ENCODE peak calls at places on chromosomes 12 and 14, in eight cellular contexts. C is testis, K is HepG2, D is A549, Y is body of pancreas, H is heart left ventricle, X is uterus, L is GM12878. O is an unnamed sample. For H3K4me1, the result is how much of the 10 kb centered on the place peaks cover.

GRCh38 chr14:23610090-23610814 is 25.9 kb upstream of the DHRS2 start:
- DNase-seq in C (no peak), K (peak), D (no peak), Y (no peak), H (no peak), X (no peak), L (no peak), O (no peak)

GRCh38 chr14:105258846-105259245 is 10.5 kb downstream of the BTBD6 start:
- DNase-seq in C (no peak), K (no peak), D (peak), Y (peak), H (no peak), X (no peak), L (no peak), O (no peak)

GRCh38 chr12:67747869-67748760 is 99.6 kb downstream of the DYRK2 start:
- DNase-seq in C (no peak), K (peak), D (peak), Y (peak), H (no peak), X (no peak), L (no peak), O (no peak)

GRCh38 chr12:48092606-48093005 is 13.3 kb downstream of the SENP1 start:
- DNase-seq in C (no peak), K (no peak), D (no peak), Y (no peak), H (no peak), X (no peak), L (no peak), O (no peak)

GRCh38 chr14:90439874-90440442 is 43.1 kb downstream of the CALM1 start:
- DNase-seq in C (no peak), K (no peak), D (no peak), Y (no peak), H (no peak), X (no peak), L (no peak), O (no peak)

GRCh38 chr14:22721213-22721612 is 45.3 kb upstream of the OXA1L start:
- DNase-seq in C (no peak), K (no peak), D (no peak), Y (no peak), H (no peak), X (no peak), L (no peak), O (no peak)

GRCh38 chr12:50542448-50542847 is 37.7 kb downstream of the DIP2B start:
- DNase-seq in C (no peak), K (no peak), D (peak), Y (no peak), H (no peak), X (no peak), L (no peak), O (no peak)

GRCh38 chr14:79177106-79177505 is 1006.9 kb downstream of the NRXN3 start:
- DNase-seq in C (no peak), K (no peak), D (no peak), Y (no peak), H (no peak), X (no peak), L (no peak), O (no peak)

GRCh38 chr14:92586966-92587365 is 73.4 kb downstream of the RIN3 start:
- DNase-seq in C (no peak), K (no peak), D (no peak), Y (no peak), H (no peak), X (no peak), L (no peak), O (no peak)
- H3K4me1 ChIP-seq in C (under half), K (under half), D (under half), Y (under half), H (under half), X (under half), L (half or more), O (under half)

DNA sequence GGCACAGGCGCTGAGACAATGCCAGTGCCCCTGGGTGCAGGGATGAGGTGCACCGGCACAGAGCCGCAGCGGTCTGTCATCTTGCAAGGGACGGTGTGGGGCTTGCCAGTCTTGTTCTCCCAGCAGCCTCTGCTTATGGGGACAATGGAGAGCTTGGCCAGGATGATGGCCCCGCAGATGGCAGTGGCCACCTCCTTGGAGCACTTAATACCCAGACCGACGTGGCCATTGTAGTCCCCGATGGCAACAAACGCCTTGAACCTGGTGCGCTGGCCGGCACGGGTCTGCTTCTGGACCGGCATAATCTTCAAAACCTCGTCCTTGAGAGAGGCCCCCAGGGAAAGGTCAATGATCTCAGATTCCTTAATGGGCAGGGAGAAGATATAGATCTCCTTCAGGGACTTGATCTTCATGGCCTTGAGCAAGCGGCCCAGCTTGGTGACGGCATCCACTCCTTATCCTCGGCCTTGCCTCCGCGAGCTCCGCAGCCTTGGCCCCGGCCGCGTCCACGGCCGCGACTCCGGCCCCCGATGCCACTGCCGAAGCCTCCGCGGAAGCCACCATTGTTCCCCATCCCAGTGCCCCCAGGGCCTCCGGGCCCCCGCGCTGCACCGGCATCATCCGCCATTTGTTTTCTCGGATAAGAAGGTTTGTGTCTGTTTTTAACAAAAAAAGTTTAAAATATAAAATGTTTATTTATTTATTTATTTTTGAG is 29.9 kb downstream of the VRTN start:
- DNase-seq in C (no peak), K (no peak), D (no peak), Y (no peak), H (no peak), X (no peak), L (no peak), O (no peak)
- TF ChIP-seq POLR2A in C (no peak), K (no peak), D (no peak), Y (no peak), H (no peak), X (no peak), L (no peak), O (no peak)

DNA sequence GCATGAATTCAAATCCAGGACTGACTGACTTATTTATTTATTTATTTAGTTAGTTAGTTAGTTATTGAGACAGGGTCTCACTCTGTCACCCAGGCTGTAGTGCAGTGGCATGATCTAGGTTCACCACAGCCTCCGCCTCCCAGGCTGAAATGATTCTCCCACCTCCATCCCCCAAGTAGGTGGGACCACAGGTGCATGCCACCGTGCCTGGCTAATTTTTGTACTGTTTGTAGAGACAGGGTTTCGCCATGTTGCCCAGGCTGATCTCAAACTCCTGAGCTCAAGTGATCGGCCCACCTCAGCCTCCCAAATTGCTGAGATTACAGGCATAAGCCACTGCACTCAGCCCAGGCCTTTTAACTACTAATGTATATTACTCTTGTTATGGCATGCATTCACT is 36.0 kb downstream of the BTG1 start:
- DNase-seq in C (no peak), K (no peak), D (no peak), Y (no peak), H (no peak), X (no peak), L (no peak), O (no peak)
- H3K4me1 ChIP-seq in C (under half), K (under half), D (half or more), Y (under half), H (under half), X (under half), L (under half), O (under half)

DNA sequence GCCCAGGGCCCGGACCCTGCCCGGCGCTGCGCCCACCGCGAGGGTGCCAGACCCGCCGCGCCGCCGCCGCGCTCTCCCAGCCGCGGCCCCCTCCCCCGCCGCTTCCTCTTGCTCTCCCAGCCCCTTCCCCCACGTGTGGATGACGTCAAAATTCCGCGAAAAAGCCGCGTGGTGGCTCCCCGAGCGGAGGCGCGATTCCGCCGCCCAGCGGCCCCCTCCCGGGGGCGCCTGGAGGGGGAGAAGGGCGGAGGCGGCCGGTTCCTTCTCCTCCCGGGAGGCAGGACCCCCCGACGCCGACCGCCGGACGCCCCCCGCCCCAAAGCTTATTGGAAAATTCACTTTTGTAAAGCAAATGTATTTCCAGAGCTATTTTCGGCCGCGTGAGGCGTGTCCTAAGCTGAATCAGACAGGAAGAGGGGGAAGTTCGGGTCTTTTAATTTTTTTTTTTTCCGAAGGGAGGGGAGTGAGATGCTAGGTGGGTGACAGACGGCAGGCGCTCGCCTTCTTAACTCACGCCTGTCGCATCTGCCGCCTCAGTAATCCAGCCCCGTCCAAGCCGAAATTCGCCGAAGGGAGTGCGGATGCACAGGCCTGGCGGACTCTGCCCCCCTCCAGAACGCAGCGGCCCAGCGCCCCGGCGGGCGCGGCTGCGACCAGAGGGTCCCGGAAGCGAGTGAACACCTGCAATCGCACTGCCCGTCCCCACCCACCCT is 4.1 kb upstream of the CCND2 start:
- DNase-seq in C (peak), K (no peak), D (no peak), Y (peak), H (peak), X (peak), L (no peak), O (no peak)
- TF ChIP-seq POLR2A in C (no peak), K (no peak), D (no peak), Y (no peak), H (no peak), X (peak), L (peak), O (peak)

DNA sequence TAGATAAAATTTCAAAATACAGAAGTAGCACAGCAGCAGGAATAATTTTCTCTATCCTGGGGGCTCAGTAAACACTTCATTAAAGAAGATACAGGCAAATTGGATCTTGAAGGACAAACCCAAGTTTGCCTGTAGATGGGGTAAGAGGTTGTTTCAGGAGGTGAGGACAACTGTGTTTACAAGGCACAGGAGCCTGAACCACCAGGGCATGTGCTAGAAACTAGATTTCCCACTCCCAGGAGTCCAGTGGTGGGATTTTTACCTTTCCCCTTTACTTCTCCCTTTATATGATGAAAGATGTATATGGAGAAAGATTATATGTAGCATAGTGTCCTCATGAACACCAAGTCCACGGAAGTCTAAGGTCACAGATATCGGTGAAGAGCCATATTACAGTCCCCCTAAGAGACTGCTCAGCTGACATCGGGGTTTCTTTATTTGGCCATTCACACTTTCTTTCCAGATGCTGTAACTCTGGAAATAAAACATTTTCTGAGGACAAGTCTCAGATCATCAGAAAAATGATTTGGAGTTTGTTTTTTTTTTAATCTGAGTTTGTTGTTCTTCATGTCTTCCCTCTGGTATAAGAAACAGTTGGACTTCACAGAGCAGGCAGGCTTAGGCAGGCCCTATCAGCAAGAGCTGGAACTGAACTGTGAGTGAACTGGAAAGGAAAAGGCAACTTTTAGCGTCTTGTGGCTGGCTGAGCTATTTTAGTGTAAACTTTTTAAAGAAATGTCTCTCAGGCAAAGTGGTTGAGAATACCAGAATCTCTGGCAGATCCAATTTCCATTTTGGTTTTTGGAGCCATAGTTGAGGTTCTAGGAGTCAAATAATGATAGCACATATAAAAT is 8.0 kb upstream of the EVL start:
- DNase-seq in C (no peak), K (no peak), D (peak), Y (no peak), H (no peak), X (no peak), L (no peak), O (no peak)
- H3K4me1 ChIP-seq in C (under half), K (under half), D (under half), Y (under half), H (under half), X (under half), L (under half), O (under half)

GRCh38 chr14:26794731-26795130 is 196.9 kb upstream of the NOVA1 start:
- DNase-seq in C (no peak), K (no peak), D (no peak), Y (no peak), H (no peak), X (no peak), L (no peak), O (no peak)

DNA sequence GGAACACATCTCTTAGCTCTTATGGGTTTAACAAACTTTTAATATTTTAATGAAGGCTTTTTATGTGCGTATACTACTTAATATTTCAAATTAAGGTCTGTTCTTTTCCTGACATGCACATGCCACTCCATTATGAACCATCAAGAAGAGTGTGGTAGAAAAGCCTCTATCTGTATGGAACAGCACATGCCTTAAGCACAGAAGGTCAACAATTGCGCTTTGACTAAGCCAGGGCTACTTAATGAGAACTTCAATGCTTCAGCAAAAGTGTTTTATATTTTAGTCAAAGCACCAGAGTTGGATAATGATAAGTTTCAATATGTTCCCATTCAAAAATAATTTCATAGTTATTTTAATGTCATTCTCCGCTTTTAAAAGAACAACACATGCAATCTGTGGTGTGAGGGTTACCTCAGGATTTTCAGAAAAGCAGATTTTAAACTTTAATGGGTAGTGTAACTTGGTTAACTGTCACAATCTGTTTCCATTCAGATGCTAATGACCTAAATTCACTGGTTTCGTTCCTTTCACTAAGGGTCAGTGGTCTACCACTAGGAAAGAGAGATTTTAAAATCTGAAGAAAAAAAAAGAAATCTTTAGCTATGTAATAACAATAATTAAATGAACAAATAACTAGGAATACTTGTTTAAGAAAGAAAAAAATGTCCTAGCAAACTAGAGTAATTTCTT is 193.4 kb upstream of the NOVA1 start:
- DNase-seq in C (no peak), K (no peak), D (no peak), Y (no peak), H (no peak), X (no peak), L (no peak), O (no peak)
- TF ChIP-seq POLR2A in C (no peak), K (no peak), D (no peak), Y (no peak), H (no peak), X (no peak), L (no peak), O (no peak)

GRCh38 chr12:6868211-6869048 is 1.1 kb downstream of the TPI1 start:
- DNase-seq in C (no peak), K (no peak), D (no peak), Y (no peak), H (no peak), X (no peak), L (no peak), O (no peak)
- H3K4me1 ChIP-seq in C (under half), K (under half), D (under half), Y (under half), H (under half), X (under half), L (under half), O (under half)

DNA sequence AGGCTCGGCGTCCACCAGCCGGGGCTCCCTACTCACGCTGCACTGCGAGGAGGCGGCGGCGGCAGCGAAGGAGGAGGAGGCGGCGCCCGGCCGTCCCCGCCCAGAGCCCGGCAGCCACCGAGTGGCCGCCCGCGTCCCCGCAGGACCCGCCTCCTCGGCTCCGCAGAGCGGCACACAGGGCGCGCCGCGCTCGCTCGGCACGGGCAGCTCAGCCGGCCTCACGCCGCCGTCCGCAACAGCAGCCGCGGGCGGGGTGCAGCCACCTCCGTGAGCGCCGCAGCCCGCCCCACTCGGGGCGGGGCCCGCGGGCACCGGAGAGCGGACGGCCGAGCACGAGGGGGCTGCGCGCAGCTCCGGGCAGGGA is at the start of gene ATP2B1:
- DNase-seq in C (peak), K (peak), D (peak), Y (peak), H (peak), X (peak), L (peak), O (peak)
- TF ChIP-seq POLR2A in C (peak), K (peak), D (no peak), Y (peak), H (peak), X (peak), L (peak), O (peak)